ENCODE peak calls at places on chromosomes 5 and 9, in eight cellular contexts. K is fibroblast of the aortic adventitia; G is OCI-LY7; I is ovary; V is GM12865; Z is CD8-positive, alpha-beta T cell; O is GM23338; X is coronary artery. D is an unnamed sample.

GRCh38 chr5:10585120-10585915 is 21.4 kb downstream of the ANKRD33B start:
- DNase-seq in K (no peak), G (no peak), I (no peak), V (no peak), Z (no peak), O (no peak), X (no peak), D (no peak)

GRCh38 chr9:89542461-89543021 is 44.6 kb upstream of the SEMA4D start:
- DNase-seq in K (no peak), G (peak; percentile 87), I (no peak), V (peak; percentile 55), Z (no peak), O (no peak), X (peak; percentile 49), D (no peak)

GRCh38 chr9:96874947-96875459 is 20.7 kb upstream of the ZNF782 start:
- DNase-seq in K (no peak), G (peak; percentile 70), I (no peak), V (peak; percentile 70), Z (no peak), O (no peak), X (no peak), D (peak; percentile 91)

GRCh38 chr9:94771096-94771495 is 44.6 kb downstream of the AOPEP start:
- DNase-seq in K (no peak), G (no peak), I (no peak), V (peak; percentile 16), Z (no peak), O (no peak), X (no peak), D (no peak)

GRCh38 chr9:134968823-134969090 is 51.0 kb upstream of the FCN1 start:
- DNase-seq in K (no peak), G (no peak), I (no peak), V (no peak), Z (no peak), O (no peak), X (no peak), D (no peak)

GRCh38 chr5:40675396-40676133 is 4.2 kb upstream of the PTGER4 start:
- DNase-seq in K (no peak), G (no peak), I (no peak), V (no peak), Z (no peak), O (no peak), X (no peak), D (no peak)

GRCh38 chr5:52787600-52788504 is at the start of the genes ITGA1 and PELO:
- DNase-seq in K (peak; percentile 80), G (no peak), I (peak; percentile 68), V (peak; percentile 56), Z (peak; percentile 21), O (peak; percentile 86), X (peak; percentile 95), D (peak; percentile 76)

GRCh38 chr5:136006767-136007251 is 22.0 kb upstream of the TGFBI start:
- DNase-seq in K (peak; percentile 94), G (no peak), I (no peak), V (no peak), Z (no peak), O (no peak), X (no peak), D (peak; percentile 99)

GRCh38 chr5:87735918-87736317 is 323.2 kb upstream of the CCNH start:
- DNase-seq in K (no peak), G (no peak), I (no peak), V (no peak), Z (no peak), O (no peak), X (no peak), D (no peak)

GRCh38 chr9:114487607-114488300 is 17.5 kb downstream of the WHRN start:
- DNase-seq in K (peak; percentile 70), G (peak; percentile 77), I (peak; percentile 32), V (peak; percentile 73), Z (peak; percentile 44), O (peak; percentile 87), X (no peak), D (peak; percentile 69)

GRCh38 chr5:167051369-167051768 is 1240.1 kb upstream of the WWC1 start:
- DNase-seq in K (no peak), G (no peak), I (no peak), V (no peak), Z (no peak), O (no peak), X (no peak), D (peak; percentile 2)

GRCh38 chr9:25513509-25514033 is 164.7 kb downstream of the TUSC1 start:
- DNase-seq in K (no peak), G (no peak), I (no peak), V (no peak), Z (no peak), O (no peak), X (no peak), D (no peak)

GRCh38 chr5:53302524-53302923 is 177.9 kb upstream of the FST start:
- DNase-seq in K (peak; percentile 71), G (no peak), I (no peak), V (no peak), Z (no peak), O (no peak), X (no peak), D (peak; percentile 57)

GRCh38 chr5:151384106-151384505 is 36.7 kb upstream of the SLC36A2 start:
- DNase-seq in K (peak; percentile 52), G (no peak), I (no peak), V (no peak), Z (no peak), O (no peak), X (no peak), D (peak; percentile 24)

GRCh38 chr5:62948294-62948693 is 369.7 kb downstream of the LRRC70 start:
- DNase-seq in K (no peak), G (no peak), I (no peak), V (no peak), Z (no peak), O (no peak), X (no peak), D (no peak)

GRCh38 chr5:126972062-126972895 is 58.1 kb downstream of the MARCHF3 start:
- DNase-seq in K (peak; percentile 38), G (peak; percentile 83), I (no peak), V (peak; percentile 74), Z (peak; percentile 12), O (no peak), X (no peak), D (no peak)

GRCh38 chr9:83231039-83231438 is 168.1 kb upstream of the RASEF start:
- DNase-seq in K (peak; percentile 54), G (no peak), I (no peak), V (peak; percentile 61), Z (no peak), O (peak; percentile 83), X (no peak), D (peak; percentile 70)
- TF ChIP-seq CTCF in K (peak; percentile 43), G (no peak), I (no peak), V (peak; percentile 46), Z (no peak), O (peak; percentile 66), X (no peak), D (peak; percentile 77)

GRCh38 chr5:90899014-90899604 is 340.5 kb downstream of the ADGRV1 start:
- DNase-seq in K (no peak), G (no peak), I (no peak), V (no peak), Z (no peak), O (no peak), X (no peak), D (no peak)

GRCh38 chr5:90894866-90895420 is 336.3 kb downstream of the ADGRV1 start:
- DNase-seq in K (no peak), G (no peak), I (no peak), V (no peak), Z (no peak), O (no peak), X (no peak), D (no peak)

GRCh38 chr5:90901263-90901662 is 342.7 kb downstream of the ADGRV1 start:
- DNase-seq in K (no peak), G (no peak), I (no peak), V (no peak), Z (no peak), O (no peak), X (no peak), D (no peak)

GRCh38 chr5:90902170-90902569 is 343.6 kb downstream of the ADGRV1 start:
- DNase-seq in K (no peak), G (no peak), I (no peak), V (no peak), Z (no peak), O (no peak), X (no peak), D (no peak)

DNA sequence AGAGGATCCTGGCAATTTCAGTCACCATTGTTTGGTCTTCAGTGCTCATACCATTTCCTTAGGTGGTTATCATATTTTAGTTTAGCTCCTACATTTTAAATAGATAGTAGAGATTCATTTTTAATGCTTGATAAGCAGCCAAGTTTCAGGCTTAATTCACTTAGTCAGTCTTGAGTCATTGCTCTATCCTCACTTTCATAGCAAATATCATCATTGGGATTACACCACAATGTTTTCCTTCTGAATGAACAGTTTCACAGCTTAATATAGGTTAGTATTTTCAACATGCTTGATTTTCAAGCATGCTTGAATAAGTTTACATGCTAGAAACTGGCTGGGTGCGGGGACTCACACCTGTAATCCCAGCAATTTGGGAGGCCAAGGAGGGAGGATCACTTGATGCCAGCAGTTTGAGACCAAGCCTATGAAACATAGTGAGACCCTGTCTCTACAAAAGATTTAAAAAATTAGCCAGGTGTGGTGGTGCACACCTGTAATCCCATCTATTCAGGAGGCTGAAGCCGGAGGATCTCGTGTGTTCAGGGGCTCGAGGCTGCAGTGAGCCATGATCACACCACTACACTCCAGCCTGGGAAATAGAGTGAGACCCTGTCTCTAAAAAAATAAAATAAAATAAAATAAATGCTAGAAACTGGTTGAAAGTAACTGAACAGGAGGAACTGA is 339.9 kb downstream of the ADGRV1 start:
- DNase-seq in K (peak; percentile 8), G (no peak), I (no peak), V (no peak), Z (no peak), O (no peak), X (no peak), D (peak; percentile 53)
- H3K4me3 ChIP-seq in K (no peak overlapping the region), G (no peak overlapping the region), I (no peak overlapping the region), V (no peak overlapping the region), Z (no peak overlapping the region), O (no peak overlapping the region), X (no peak overlapping the region), D (no peak overlapping the region)

GRCh38 chr5:73786043-73786831 is 160.2 kb downstream of the ARHGEF28 start:
- DNase-seq in K (no peak), G (no peak), I (no peak), V (no peak), Z (no peak), O (no peak), X (no peak), D (no peak)

GRCh38 chr5:73780297-73781080 is 154.5 kb downstream of the ARHGEF28 start:
- DNase-seq in K (peak; percentile 45), G (no peak), I (no peak), V (no peak), Z (no peak), O (no peak), X (no peak), D (no peak)

DNA sequence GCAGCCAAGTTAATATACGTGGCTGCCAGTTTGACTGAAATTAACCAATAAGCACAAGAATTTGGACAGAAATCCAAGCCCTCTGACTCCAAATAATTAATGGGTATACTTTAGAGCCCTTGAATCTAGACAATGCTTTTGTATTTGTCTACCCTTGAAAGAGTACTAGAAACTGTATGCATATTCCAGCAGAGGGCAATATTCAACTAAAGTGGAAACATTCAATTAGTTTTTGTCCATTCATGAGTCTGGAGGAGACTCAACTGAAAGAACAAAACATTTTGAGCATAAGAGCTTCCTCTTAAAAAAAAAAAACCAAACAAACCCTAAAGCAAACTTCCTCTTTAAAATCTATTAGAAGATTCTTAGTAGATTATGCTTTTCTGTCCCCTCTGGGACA is 157.8 kb downstream of the ARHGEF28 start:
- DNase-seq in K (peak; percentile 51), G (peak; percentile 2), I (no peak), V (peak; percentile 30), Z (no peak), O (no peak), X (no peak), D (peak; percentile 39)
- TF ChIP-seq CTCF in K (peak; percentile 35), G (peak; percentile 52), I (no peak), V (peak; percentile 0), Z (no peak), O (no peak), X (no peak), D (peak; percentile 29)

GRCh38 chr9:131228096-131228495 is 48.2 kb downstream of the FAM78A start:
- DNase-seq in K (no peak), G (no peak), I (no peak), V (no peak), Z (no peak), O (no peak), X (no peak), D (no peak)
- H3K4me3 ChIP-seq in K (no peak overlapping the region), G (no peak overlapping the region), I (no peak overlapping the region), V (no peak overlapping the region), Z (no peak overlapping the region), O (peak overlapping the region; percentile 50), X (peak overlapping the region; percentile 56), D (no peak overlapping the region)